ENCODE peak calls at places on chromosomes 6 and 20, in seven cellular contexts. A is HuH-7.5; N is ureter; C is EL; F is Right ventricle myocardium inferior; K is CD8-positive, alpha-beta memory T cell; T is lower lobe of right lung. L is an unnamed sample.

GRCh38 chr6:85660181-85660611 is 17.5 kb upstream of the SYNCRIP start:
- DNase-seq in T (no peak), A (no peak), F (no peak), N (no peak), C (peak), K (no peak), L (peak)

GRCh38 chr6:39029156-39030011 is 19.2 kb upstream of the GLP1R start:
- DNase-seq in F (no peak), K (no peak), A (peak), C (peak), N (no peak), T (no peak), L (peak)

GRCh38 chr6:150198532-150198931 is 55.7 kb downstream of the PPP1R14C start:
- DNase-seq in F (no peak), A (no peak), T (no peak), K (no peak), N (no peak), C (no peak), L (no peak)

GRCh38 chr20:12570371-12570770 is 438.4 kb upstream of the SPTLC3 start:
- DNase-seq in F (no peak), K (no peak), T (no peak), A (no peak), N (no peak), C (no peak), L (no peak)

GRCh38 chr20:63310265-63310971 is 17.4 kb downstream of the COL20A1 start:
- DNase-seq in F (peak), C (no peak), A (no peak), K (no peak), T (no peak), N (no peak), L (no peak)

GRCh38 chr6:92130944-92131343 is 1288.4 kb downstream of the EPHA7 start:
- DNase-seq in F (no peak), C (no peak), A (no peak), N (no peak), T (no peak), K (no peak), L (no peak)

GRCh38 chr6:164133095-164133494 is 718.6 kb downstream of the QKI start:
- DNase-seq in K (no peak), C (peak), N (no peak), T (no peak), A (no peak), F (no peak), L (peak)

GRCh38 chr20:35368616-35369423 is 43.0 kb downstream of the UQCC1 start:
- DNase-seq in T (no peak), C (peak), N (no peak), K (no peak), F (peak), A (no peak), L (peak)

GRCh38 chr6:2767327-2767985 is 2.3 kb downstream of the WRNIP1 start:
- DNase-seq in C (no peak), K (no peak), A (no peak), T (no peak), F (no peak), N (no peak), L (peak)

GRCh38 chr6:35042451-35042850 is 98.7 kb downstream of the TCP11 start:
- DNase-seq in T (no peak), N (no peak), A (no peak), K (no peak), C (no peak), F (no peak), L (no peak)

GRCh38 chr6:130975325-130975724 is 87.7 kb downstream of the EPB41L2 start:
- DNase-seq in N (no peak), K (no peak), C (peak), A (no peak), T (no peak), F (no peak), L (no peak)

GRCh38 chr20:25251019-25251418 is 3.1 kb downstream of the PYGB start:
- DNase-seq in N (peak), C (no peak), F (peak), A (no peak), K (no peak), T (no peak), L (no peak)

GRCh38 chr6:43271103-43271815 is 26.8 kb upstream of the SLC22A7 start:
- DNase-seq in A (no peak), T (no peak), N (no peak), C (no peak), K (no peak), F (no peak), L (no peak)

GRCh38 chr6:153553627-153554026 is 422.5 kb upstream of the RGS17 start:
- DNase-seq in F (no peak), K (no peak), T (no peak), N (no peak), C (no peak), A (no peak), L (no peak)

GRCh38 chr6:10373642-10374359 is 41.1 kb downstream of the TFAP2A start:
- DNase-seq in T (no peak), A (no peak), N (no peak), C (peak), F (no peak), K (no peak), L (peak)

GRCh38 chr6:43867246-43867645 is 97.2 kb downstream of the VEGFA start:
- DNase-seq in F (no peak), N (no peak), K (peak), T (peak), C (no peak), A (no peak), L (no peak)

GRCh38 chr6:159640322-159640721 is 52.7 kb downstream of the SOD2 start:
- DNase-seq in K (no peak), T (no peak), C (no peak), N (no peak), F (no peak), A (no peak), L (no peak)

GRCh38 chr6:51640016-51640415 is 447.4 kb downstream of the PKHD1 start:
- DNase-seq in A (no peak), C (no peak), T (no peak), F (no peak), K (no peak), N (no peak), L (no peak)

GRCh38 chr6:5025911-5026819 is 22.3 kb upstream of the RPP40 start:
- DNase-seq in K (no peak), N (peak), F (peak), A (no peak), C (peak), T (peak), L (peak)

L was measured in myocyte.